ENCODE peak calls at places on chromosomes 7 and 10, in four cellular contexts. J is WTC11, F is HepG2, Y is K562. K is an unnamed sample.

GRCh38 chr7:140403878-140404564 is at the start of gene RAB19:
- DNase-seq in Y (no peak), F (no peak), J (peak; percentile 82), K (no peak)

GRCh38 chr7:90625562-90625961 is 29.4 kb downstream of the CDK14 start:
- DNase-seq in Y (no peak), F (no peak), J (peak; percentile 44), K (peak; percentile 26)

GRCh38 chr7:45726883-45727282 is 146.0 kb downstream of the CCDC201 start:
- DNase-seq in J (no peak), F (no peak), Y (no peak), K (no peak)

GRCh38 chr7:157433628-157434027 is 96.8 kb downstream of the DNAJB6 start:
- DNase-seq in F (no peak), J (no peak), Y (no peak), K (no peak)

GRCh38 chr7:84879936-84880325 is 306.9 kb downstream of the SEMA3D start:
- DNase-seq in J (no peak), F (no peak), Y (no peak), K (no peak)

GRCh38 chr7:46754135-46754730 is 827.7 kb downstream of the TNS3 start:
- DNase-seq in Y (no peak), F (no peak), J (no peak), K (no peak)

GRCh38 chr7:36683111-36683510 is 41.2 kb downstream of the AOAH start:
- DNase-seq in F (no peak), J (no peak), Y (no peak), K (no peak)

GRCh38 chr10:79487296-79488194 is 24.8 kb upstream of the EIF5AL1 start:
- DNase-seq in Y (peak; percentile 83), J (peak; percentile 86), F (peak; percentile 61), K (peak; percentile 87)

GRCh38 chr7:102898532-102898859 is 14.3 kb upstream of the LRRC17 start:
- DNase-seq in J (no peak), F (no peak), Y (no peak), K (no peak)

GRCh38 chr10:1142596-1142995 is 86.4 kb downstream of the WDR37 start:
- DNase-seq in F (no peak), J (no peak), Y (no peak), K (no peak)

GRCh38 chr7:264541-265191 is 25.3 kb upstream of the FOXL3 start:
- DNase-seq in Y (no peak), J (no peak), F (no peak), K (no peak)

GRCh38 chr10:34228066-34228465 is 587.0 kb downstream of the PARD3 start:
- DNase-seq in J (no peak), F (no peak), Y (no peak), K (no peak)

GRCh38 chr7:65892832-65893231 is 20.0 kb downstream of the VKORC1L1 start:
- DNase-seq in Y (no peak), F (no peak), J (no peak), K (no peak)

GRCh38 chr10:19209319-19209718 is 160.7 kb downstream of the MALRD1 start:
- DNase-seq in J (no peak), F (no peak), Y (no peak), K (no peak)

GRCh38 chr7:149887311-149887710 is 13.5 kb downstream of the ATP6V0E2 start:
- DNase-seq in J (no peak), Y (peak; percentile 1), F (no peak), K (no peak)
- TF ChIP-seq SP1 in J (no peak), Y (no peak), F (no peak), K (no peak)

GRCh38 chr7:83655951-83656556 is 7.1 kb upstream of the SEMA3E start:
- DNase-seq in F (peak; percentile 26), J (peak; percentile 50), Y (no peak), K (peak; percentile 38)
- TF ChIP-seq ELF4 in F (no peak), J (no peak), Y (no peak), K (no peak)

DNA sequence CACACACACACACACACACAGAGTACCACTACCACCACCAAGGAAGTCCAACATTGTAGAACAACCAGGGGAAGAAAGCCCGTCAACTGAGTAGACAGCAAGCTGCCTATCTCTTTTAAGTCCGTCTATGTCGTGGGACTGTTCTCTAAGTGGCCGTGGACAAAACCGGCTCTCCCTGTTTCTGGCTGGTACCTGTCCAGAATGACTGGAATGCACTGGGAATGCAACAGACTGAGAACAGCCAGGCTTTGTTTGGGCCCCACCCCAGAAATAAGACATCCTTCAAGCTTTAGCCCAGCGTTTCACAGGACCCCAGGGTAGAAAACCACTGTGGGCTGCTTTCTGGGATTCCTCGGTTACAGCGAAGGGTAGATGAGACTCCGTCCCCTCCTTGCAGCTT is 203.6 kb downstream of the TCERG1L start:
- DNase-seq in Y (no peak), J (no peak), F (no peak), K (no peak)
- TF ChIP-seq SP1 in Y (no peak), J (no peak), F (no peak), K (no peak)

GRCh38 chr10:2610946-2611345 is 456.4 kb upstream of the PFKP start:
- DNase-seq in J (no peak), Y (no peak), F (no peak), K (no peak)
- TF ChIP-seq ELF4 in J (no peak), Y (no peak), F (no peak), K (no peak)

GRCh38 chr10:115604627-115605026 is 511.5 kb downstream of the ATRNL1 start:
- DNase-seq in J (no peak), F (no peak), Y (no peak), K (no peak)
- TF ChIP-seq SP1 in J (no peak), F (no peak), Y (no peak), K (no peak)

GRCh38 chr10:125782055-125782454 is 6.4 kb upstream of the MMP21 start:
- DNase-seq in Y (no peak), J (no peak), F (no peak), K (no peak)

GRCh38 chr10:125783408-125783807 is 7.8 kb upstream of the MMP21 start:
- DNase-seq in J (no peak), F (no peak), Y (no peak), K (no peak)

GRCh38 chr10:125781374-125781773 is 5.8 kb upstream of the MMP21 start:
- DNase-seq in Y (no peak), F (no peak), J (no peak), K (no peak)

GRCh38 chr10:125783957-125784356 is 8.3 kb upstream of the MMP21 start:
- DNase-seq in J (no peak), Y (no peak), F (no peak), K (no peak)

DNA sequence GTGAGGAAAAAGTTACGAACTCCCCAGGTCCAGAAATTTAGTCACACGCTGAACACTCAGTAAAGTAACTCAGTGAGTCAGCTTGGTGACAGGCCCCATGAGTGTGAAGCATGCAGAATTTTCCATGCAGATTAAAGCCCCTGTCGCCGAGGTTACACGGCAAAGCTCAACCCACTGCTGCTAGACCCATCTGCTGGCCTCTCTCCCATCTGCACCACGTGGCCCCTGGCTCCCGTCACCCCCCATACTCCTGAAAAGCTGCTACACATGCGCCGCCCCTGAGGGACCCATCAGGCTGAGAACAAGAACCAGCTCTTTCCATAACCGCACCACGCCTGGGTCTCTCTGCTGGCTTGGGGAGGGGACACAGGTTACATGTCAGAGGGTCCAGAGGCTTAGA is 7.0 kb upstream of the MMP21 start:
- DNase-seq in Y (no peak), F (no peak), J (no peak), K (no peak)
- TF ChIP-seq ELF4 in Y (no peak), F (no peak), J (no peak), K (no peak)

GRCh38 chr7:151409555-151410404 is at the start of gene WDR86:
- DNase-seq in Y (no peak), J (peak; percentile 62), F (no peak), K (no peak)

GRCh38 chr7:151408498-151408838 is 1.4 kb downstream of the WDR86 start:
- DNase-seq in F (no peak), Y (no peak), J (no peak), K (no peak)

GRCh38 chr7:151410405-151411390 is 860 bp upstream of the WDR86 start:
- DNase-seq in J (peak; percentile 70), F (no peak), Y (no peak), K (no peak)

GRCh38 chr7:151406886-151407583 is 2.8 kb downstream of the WDR86 start:
- DNase-seq in J (no peak), F (peak; percentile 63), Y (no peak), K (no peak)

GRCh38 chr7:151408839-151409554 is 841 bp downstream of the WDR86 start:
- DNase-seq in J (peak; percentile 39), Y (no peak), F (peak; percentile 66), K (no peak)
- TF ChIP-seq SP1 in J (no peak), Y (no peak), F (no peak), K (no peak)

GRCh38 chr7:117090820-117091219 is 137.5 kb downstream of the ST7 start:
- DNase-seq in Y (no peak), J (no peak), F (no peak), K (no peak)
- TF ChIP-seq ELF4 in Y (no peak), J (no peak), F (no peak), K (no peak)